ENCODE peak calls at places on chromosomes 1 and 21, in eight cellular contexts. One of them, this sample, is unnamed.

GRCh38 chr1:108533351-108534083 is 26.4 kb upstream of the EEIG2 start:
- DNase-seq in GM12891: no peak
- DNase-seq in epithelial cell of prostate: no peak
- DNase-seq in T-helper 1 cell: no peak
- DNase-seq in activated naive CD4-positive, alpha-beta T cell treated with anti-CD3 and anti-CD28 coated beads, Interleukin-2, amount 50 U/mL, for 16 hours: no peak
- DNase-seq in kidney glomerular epithelial cell: no peak
- DNase-seq in GM13976: peak; percentile 50
- DNase-seq in DND-41: no peak
- DNase-seq in this sample: no peak

GRCh38 chr21:44804762-44805161 is 3.1 kb upstream of the UBE2G2 start:
- DNase-seq in DND-41: no peak
- DNase-seq in epithelial cell of prostate: no peak
- DNase-seq in GM12891: no peak
- DNase-seq in T-helper 1 cell: no peak
- DNase-seq in GM13976: no peak
- DNase-seq in kidney glomerular epithelial cell: no peak
- DNase-seq in activated naive CD4-positive, alpha-beta T cell treated with anti-CD3 and anti-CD28 coated beads, Interleukin-2, amount 50 U/mL, for 16 hours: no peak
- DNase-seq in this sample: no peak

GRCh38 chr1:40344597-40344996 is 27.5 kb upstream of the COL9A2 start:
- DNase-seq in GM13976: no peak
- DNase-seq in GM12891: no peak
- DNase-seq in T-helper 1 cell: no peak
- DNase-seq in DND-41: no peak
- DNase-seq in epithelial cell of prostate: no peak
- DNase-seq in activated naive CD4-positive, alpha-beta T cell treated with anti-CD3 and anti-CD28 coated beads, Interleukin-2, amount 50 U/mL, for 16 hours: peak; percentile 15
- DNase-seq in kidney glomerular epithelial cell: no peak
- DNase-seq in this sample: no peak

GRCh38 chr1:85656256-85656655 is 52.0 kb downstream of the ZNHIT6 start:
- DNase-seq in GM12891: no peak
- DNase-seq in GM13976: no peak
- DNase-seq in epithelial cell of prostate: no peak
- DNase-seq in T-helper 1 cell: no peak
- DNase-seq in activated naive CD4-positive, alpha-beta T cell treated with anti-CD3 and anti-CD28 coated beads, Interleukin-2, amount 50 U/mL, for 16 hours: no peak
- DNase-seq in kidney glomerular epithelial cell: no peak
- DNase-seq in DND-41: no peak
- DNase-seq in this sample: no peak

GRCh38 chr1:201717286-201717685 is 111.7 kb upstream of the IPO9 start:
- DNase-seq in activated naive CD4-positive, alpha-beta T cell treated with anti-CD3 and anti-CD28 coated beads, Interleukin-2, amount 50 U/mL, for 16 hours: no peak
- DNase-seq in kidney glomerular epithelial cell: no peak
- DNase-seq in GM12891: no peak
- DNase-seq in DND-41: no peak
- DNase-seq in GM13976: no peak
- DNase-seq in T-helper 1 cell: no peak
- DNase-seq in epithelial cell of prostate: no peak
- DNase-seq in this sample: no peak

GRCh38 chr1:57761628-57762027 is 337.8 kb upstream of the DAB1 start:
- DNase-seq in GM12891: no peak
- DNase-seq in epithelial cell of prostate: no peak
- DNase-seq in DND-41: no peak
- DNase-seq in activated naive CD4-positive, alpha-beta T cell treated with anti-CD3 and anti-CD28 coated beads, Interleukin-2, amount 50 U/mL, for 16 hours: no peak
- DNase-seq in GM13976: no peak
- DNase-seq in T-helper 1 cell: no peak
- DNase-seq in kidney glomerular epithelial cell: no peak
- DNase-seq in this sample: no peak

GRCh38 chr21:26117972-26118367 is 52.6 kb downstream of the APP start:
- DNase-seq in activated naive CD4-positive, alpha-beta T cell treated with anti-CD3 and anti-CD28 coated beads, Interleukin-2, amount 50 U/mL, for 16 hours: no peak
- DNase-seq in GM12891: no peak
- DNase-seq in epithelial cell of prostate: no peak
- DNase-seq in kidney glomerular epithelial cell: no peak
- DNase-seq in T-helper 1 cell: no peak
- DNase-seq in GM13976: no peak
- DNase-seq in DND-41: no peak
- DNase-seq in this sample: no peak

GRCh38 chr1:46830665-46831322 is 31.9 kb downstream of the CYP4B1 start:
- DNase-seq in DND-41: no peak
- DNase-seq in T-helper 1 cell: no peak
- DNase-seq in epithelial cell of prostate: peak; percentile 56
- DNase-seq in kidney glomerular epithelial cell: no peak
- DNase-seq in GM13976: no peak
- DNase-seq in GM12891: no peak
- DNase-seq in activated naive CD4-positive, alpha-beta T cell treated with anti-CD3 and anti-CD28 coated beads, Interleukin-2, amount 50 U/mL, for 16 hours: no peak
- DNase-seq in this sample: no peak

GRCh38 chr1:232477728-232478127 is 152.2 kb downstream of the SIPA1L2 start:
- DNase-seq in GM13976: no peak
- DNase-seq in activated naive CD4-positive, alpha-beta T cell treated with anti-CD3 and anti-CD28 coated beads, Interleukin-2, amount 50 U/mL, for 16 hours: no peak
- DNase-seq in epithelial cell of prostate: no peak
- DNase-seq in kidney glomerular epithelial cell: peak; percentile 97
- DNase-seq in DND-41: no peak
- DNase-seq in T-helper 1 cell: no peak
- DNase-seq in GM12891: no peak
- DNase-seq in this sample: no peak

GRCh38 chr21:15754640-15755039 is 24.9 kb downstream of the USP25 start:
- DNase-seq in activated naive CD4-positive, alpha-beta T cell treated with anti-CD3 and anti-CD28 coated beads, Interleukin-2, amount 50 U/mL, for 16 hours: no peak
- DNase-seq in GM12891: no peak
- DNase-seq in T-helper 1 cell: no peak
- DNase-seq in DND-41: no peak
- DNase-seq in epithelial cell of prostate: peak; percentile 72
- DNase-seq in kidney glomerular epithelial cell: peak; percentile 91
- DNase-seq in GM13976: no peak
- DNase-seq in this sample: no peak

GRCh38 chr1:108708726-108709660 is 3.7 kb upstream of the FNDC7 start:
- DNase-seq in kidney glomerular epithelial cell: no peak
- DNase-seq in GM13976: peak; percentile 24
- DNase-seq in T-helper 1 cell: peak; percentile 34
- DNase-seq in activated naive CD4-positive, alpha-beta T cell treated with anti-CD3 and anti-CD28 coated beads, Interleukin-2, amount 50 U/mL, for 16 hours: peak; percentile 59
- DNase-seq in epithelial cell of prostate: no peak
- DNase-seq in DND-41: peak; percentile 41
- DNase-seq in GM12891: no peak
- DNase-seq in this sample: peak; percentile 24

GRCh38 chr1:31366796-31367195 is 6.1 kb downstream of the FABP3 start:
- DNase-seq in GM13976: no peak
- DNase-seq in kidney glomerular epithelial cell: no peak
- DNase-seq in DND-41: no peak
- DNase-seq in T-helper 1 cell: no peak
- DNase-seq in epithelial cell of prostate: no peak
- DNase-seq in GM12891: no peak
- DNase-seq in activated naive CD4-positive, alpha-beta T cell treated with anti-CD3 and anti-CD28 coated beads, Interleukin-2, amount 50 U/mL, for 16 hours: no peak
- DNase-seq in this sample: no peak

GRCh38 chr1:8914471-8914870 is 31.2 kb upstream of the CA6 start:
- DNase-seq in GM12891: no peak
- DNase-seq in DND-41: no peak
- DNase-seq in kidney glomerular epithelial cell: no peak
- DNase-seq in T-helper 1 cell: no peak
- DNase-seq in GM13976: no peak
- DNase-seq in epithelial cell of prostate: no peak
- DNase-seq in activated naive CD4-positive, alpha-beta T cell treated with anti-CD3 and anti-CD28 coated beads, Interleukin-2, amount 50 U/mL, for 16 hours: no peak
- DNase-seq in this sample: no peak

GRCh38 chr1:14875781-14876564 is 277.5 kb downstream of the KAZN start:
- DNase-seq in activated naive CD4-positive, alpha-beta T cell treated with anti-CD3 and anti-CD28 coated beads, Interleukin-2, amount 50 U/mL, for 16 hours: no peak
- DNase-seq in epithelial cell of prostate: peak; percentile 22
- DNase-seq in DND-41: no peak
- DNase-seq in T-helper 1 cell: no peak
- DNase-seq in kidney glomerular epithelial cell: no peak
- DNase-seq in GM13976: no peak
- DNase-seq in GM12891: no peak
- DNase-seq in this sample: no peak

GRCh38 chr1:240831191-240831631 is 219.3 kb upstream of the GREM2 start:
- DNase-seq in activated naive CD4-positive, alpha-beta T cell treated with anti-CD3 and anti-CD28 coated beads, Interleukin-2, amount 50 U/mL, for 16 hours: no peak
- DNase-seq in epithelial cell of prostate: peak; percentile 43
- DNase-seq in kidney glomerular epithelial cell: peak; percentile 51
- DNase-seq in GM12891: no peak
- DNase-seq in GM13976: no peak
- DNase-seq in T-helper 1 cell: no peak
- DNase-seq in DND-41: no peak
- DNase-seq in this sample: no peak

GRCh38 chr1:8061210-8061609 is 35.1 kb upstream of the ERRFI1 start:
- DNase-seq in kidney glomerular epithelial cell: peak; percentile 95
- DNase-seq in GM12891: no peak
- DNase-seq in epithelial cell of prostate: peak; percentile 94
- DNase-seq in GM13976: no peak
- DNase-seq in T-helper 1 cell: no peak
- DNase-seq in DND-41: no peak
- DNase-seq in activated naive CD4-positive, alpha-beta T cell treated with anti-CD3 and anti-CD28 coated beads, Interleukin-2, amount 50 U/mL, for 16 hours: no peak
- DNase-seq in this sample: no peak

GRCh38 chr21:24424786-24425185 is 1182.5 kb downstream of the MRPL39 start:
- DNase-seq in T-helper 1 cell: no peak
- DNase-seq in DND-41: no peak
- DNase-seq in kidney glomerular epithelial cell: no peak
- DNase-seq in GM13976: no peak
- DNase-seq in activated naive CD4-positive, alpha-beta T cell treated with anti-CD3 and anti-CD28 coated beads, Interleukin-2, amount 50 U/mL, for 16 hours: no peak
- DNase-seq in GM12891: no peak
- DNase-seq in epithelial cell of prostate: no peak
- DNase-seq in this sample: no peak

GRCh38 chr1:14377386-14377785 is 221.1 kb upstream of the KAZN start:
- DNase-seq in GM12891: no peak
- DNase-seq in epithelial cell of prostate: no peak
- DNase-seq in activated naive CD4-positive, alpha-beta T cell treated with anti-CD3 and anti-CD28 coated beads, Interleukin-2, amount 50 U/mL, for 16 hours: no peak
- DNase-seq in GM13976: no peak
- DNase-seq in T-helper 1 cell: no peak
- DNase-seq in DND-41: no peak
- DNase-seq in kidney glomerular epithelial cell: no peak
- DNase-seq in this sample: no peak

GRCh38 chr1:193543259-193543658 is 356.8 kb upstream of the B3GALT2 start:
- DNase-seq in activated naive CD4-positive, alpha-beta T cell treated with anti-CD3 and anti-CD28 coated beads, Interleukin-2, amount 50 U/mL, for 16 hours: no peak
- DNase-seq in GM12891: no peak
- DNase-seq in DND-41: no peak
- DNase-seq in epithelial cell of prostate: no peak
- DNase-seq in kidney glomerular epithelial cell: no peak
- DNase-seq in GM13976: no peak
- DNase-seq in T-helper 1 cell: no peak
- DNase-seq in this sample: no peak

GRCh38 chr1:27598902-27599528 is 4.9 kb downstream of the AHDC1 start:
- DNase-seq in T-helper 1 cell: no peak
- DNase-seq in GM13976: no peak
- DNase-seq in activated naive CD4-positive, alpha-beta T cell treated with anti-CD3 and anti-CD28 coated beads, Interleukin-2, amount 50 U/mL, for 16 hours: peak; percentile 47
- DNase-seq in epithelial cell of prostate: no peak
- DNase-seq in GM12891: no peak
- DNase-seq in DND-41: peak; percentile 93
- DNase-seq in kidney glomerular epithelial cell: peak; percentile 67
- DNase-seq in this sample: no peak

GRCh38 chr1:44312652-44313196 is 42.3 kb downstream of the ERI3 start:
- DNase-seq in activated naive CD4-positive, alpha-beta T cell treated with anti-CD3 and anti-CD28 coated beads, Interleukin-2, amount 50 U/mL, for 16 hours: no peak
- DNase-seq in epithelial cell of prostate: no peak
- DNase-seq in DND-41: no peak
- DNase-seq in GM13976: no peak
- DNase-seq in GM12891: no peak
- DNase-seq in kidney glomerular epithelial cell: no peak
- DNase-seq in T-helper 1 cell: no peak
- DNase-seq in this sample: no peak

GRCh38 chr21:41707231-41707988 is 59.4 kb downstream of the RIPK4 start:
- DNase-seq in DND-41: peak; percentile 19
- DNase-seq in kidney glomerular epithelial cell: no peak
- DNase-seq in T-helper 1 cell: no peak
- DNase-seq in activated naive CD4-positive, alpha-beta T cell treated with anti-CD3 and anti-CD28 coated beads, Interleukin-2, amount 50 U/mL, for 16 hours: no peak
- DNase-seq in epithelial cell of prostate: no peak
- DNase-seq in GM12891: no peak
- DNase-seq in GM13976: no peak
- DNase-seq in this sample: no peak

GRCh38 chr1:181501612-181502011 is 18.3 kb downstream of the CACNA1E start:
- DNase-seq in GM12891: no peak
- DNase-seq in T-helper 1 cell: no peak
- DNase-seq in DND-41: no peak
- DNase-seq in activated naive CD4-positive, alpha-beta T cell treated with anti-CD3 and anti-CD28 coated beads, Interleukin-2, amount 50 U/mL, for 16 hours: no peak
- DNase-seq in GM13976: no peak
- DNase-seq in kidney glomerular epithelial cell: no peak
- DNase-seq in epithelial cell of prostate: no peak
- DNase-seq in this sample: no peak

GRCh38 chr1:17293681-17294415 is 14.1 kb upstream of the PADI4 start:
- DNase-seq in GM12891: no peak
- DNase-seq in kidney glomerular epithelial cell: no peak
- DNase-seq in activated naive CD4-positive, alpha-beta T cell treated with anti-CD3 and anti-CD28 coated beads, Interleukin-2, amount 50 U/mL, for 16 hours: no peak
- DNase-seq in epithelial cell of prostate: no peak
- DNase-seq in GM13976: no peak
- DNase-seq in T-helper 1 cell: no peak
- DNase-seq in DND-41: no peak
- DNase-seq in this sample: no peak

This sample was measured in activated gamma-delta T cell treated with anti-CD3 and anti-CD28 coated beads, Interleukin-2, amount 50 U/mL, for 16 hours.